ENCODE peak calls at places on chromosome 17, in seven cellular contexts. One of them, this sample, is unnamed.

GRCh38 chr17:50507871-50508572 is at the start of gene MYCBPAP:
- DNase-seq in psoas muscle: peak; percentile 86
- DNase-seq in cardiac fibroblast: peak; percentile 86
- DNase-seq in transverse colon: peak; percentile 89
- DNase-seq in heart left ventricle: peak; percentile 91
- DNase-seq in uterus: peak; percentile 87
- DNase-seq in A549: peak; percentile 81
- DNase-seq in this sample: peak; percentile 31

GRCh38 chr17:8059131-8059530 is 20.3 kb downstream of the ALOX15B start:
- DNase-seq in psoas muscle: no peak
- DNase-seq in cardiac fibroblast: no peak
- DNase-seq in transverse colon: no peak
- DNase-seq in heart left ventricle: no peak
- DNase-seq in uterus: no peak
- DNase-seq in A549: no peak
- DNase-seq in this sample: no peak

GRCh38 chr17:78342438-78343098 is 17.3 kb downstream of the SOCS3 start:
- DNase-seq in psoas muscle: peak; percentile 78
- DNase-seq in cardiac fibroblast: peak; percentile 93
- DNase-seq in transverse colon: no peak
- DNase-seq in heart left ventricle: peak; percentile 75
- DNase-seq in uterus: peak; percentile 85
- DNase-seq in A549: peak; percentile 71
- DNase-seq in this sample: no peak

GRCh38 chr17:83057793-83058477 is 21.5 kb upstream of the METRNL start:
- DNase-seq in psoas muscle: peak; percentile 58
- DNase-seq in cardiac fibroblast: no peak
- DNase-seq in transverse colon: no peak
- DNase-seq in heart left ventricle: peak; percentile 84
- DNase-seq in uterus: peak; percentile 13
- DNase-seq in A549: no peak
- DNase-seq in this sample: no peak

GRCh38 chr17:373616-374225 is 21.1 kb upstream of the RPH3AL start:
- DNase-seq in psoas muscle: peak; percentile 73
- DNase-seq in cardiac fibroblast: no peak
- DNase-seq in transverse colon: no peak
- DNase-seq in heart left ventricle: no peak
- DNase-seq in uterus: no peak
- DNase-seq in A549: no peak
- DNase-seq in this sample: no peak

GRCh38 chr17:82600731-82601446 is 47.4 kb downstream of the WDR45B start:
- DNase-seq in psoas muscle: no peak
- DNase-seq in cardiac fibroblast: no peak
- DNase-seq in transverse colon: no peak
- DNase-seq in heart left ventricle: no peak
- DNase-seq in uterus: no peak
- DNase-seq in A549: no peak
- DNase-seq in this sample: no peak

GRCh38 chr17:50908140-50908859 is 42.1 kb upstream of the TOB1 start:
- DNase-seq in psoas muscle: no peak
- DNase-seq in cardiac fibroblast: no peak
- DNase-seq in transverse colon: no peak
- DNase-seq in heart left ventricle: no peak
- DNase-seq in uterus: no peak
- DNase-seq in A549: no peak
- DNase-seq in this sample: no peak

GRCh38 chr17:69098635-69099034 is 37.9 kb upstream of the ABCA9 start:
- DNase-seq in psoas muscle: no peak
- DNase-seq in cardiac fibroblast: no peak
- DNase-seq in transverse colon: no peak
- DNase-seq in heart left ventricle: no peak
- DNase-seq in uterus: no peak
- DNase-seq in A549: no peak
- DNase-seq in this sample: no peak

GRCh38 chr17:3870871-3871306 is 22.0 kb downstream of the CAMKK1 start:
- DNase-seq in psoas muscle: no peak
- DNase-seq in cardiac fibroblast: peak; percentile 81
- DNase-seq in transverse colon: peak; percentile 34
- DNase-seq in heart left ventricle: no peak
- DNase-seq in uterus: no peak
- DNase-seq in A549: no peak
- DNase-seq in this sample: no peak

GRCh38 chr17:58338907-58339774 is 10.5 kb upstream of the TSPOAP1 start:
- DNase-seq in psoas muscle: no peak
- DNase-seq in cardiac fibroblast: peak; percentile 53
- DNase-seq in transverse colon: peak; percentile 72
- DNase-seq in heart left ventricle: peak; percentile 75
- DNase-seq in uterus: no peak
- DNase-seq in A549: no peak
- DNase-seq in this sample: peak; percentile 82

GRCh38 chr17:35895602-35896001 is 15.4 kb upstream of the CCL5 start:
- DNase-seq in psoas muscle: no peak
- DNase-seq in cardiac fibroblast: peak; percentile 90
- DNase-seq in transverse colon: no peak
- DNase-seq in heart left ventricle: no peak
- DNase-seq in uterus: no peak
- DNase-seq in A549: no peak
- DNase-seq in this sample: no peak

GRCh38 chr17:48181653-48182052 is 74.1 kb downstream of the SNX11 start:
- DNase-seq in psoas muscle: no peak
- DNase-seq in cardiac fibroblast: peak; percentile 36
- DNase-seq in transverse colon: no peak
- DNase-seq in heart left ventricle: no peak
- DNase-seq in uterus: no peak
- DNase-seq in A549: peak; percentile 50
- DNase-seq in this sample: no peak

GRCh38 chr17:72193395-72194106 is 72.7 kb downstream of the SOX9 start:
- DNase-seq in psoas muscle: peak; percentile 38
- DNase-seq in cardiac fibroblast: peak; percentile 78
- DNase-seq in transverse colon: no peak
- DNase-seq in heart left ventricle: peak; percentile 72
- DNase-seq in uterus: no peak
- DNase-seq in A549: no peak
- DNase-seq in this sample: no peak

GRCh38 chr17:76026714-76027158 is 370 bp downstream of the EVPL start:
- DNase-seq in psoas muscle: no peak
- DNase-seq in cardiac fibroblast: no peak
- DNase-seq in transverse colon: no peak
- DNase-seq in heart left ventricle: no peak
- DNase-seq in uterus: no peak
- DNase-seq in A549: no peak
- DNase-seq in this sample: no peak

GRCh38 chr17:38687291-38687690 is 12.5 kb upstream of the EPOP start:
- DNase-seq in psoas muscle: no peak
- DNase-seq in cardiac fibroblast: peak; percentile 57
- DNase-seq in transverse colon: no peak
- DNase-seq in heart left ventricle: no peak
- DNase-seq in uterus: no peak
- DNase-seq in A549: no peak
- DNase-seq in this sample: no peak

GRCh38 chr17:70172449-70172848 is 3.1 kb downstream of the KCNJ2 start:
- DNase-seq in psoas muscle: no peak
- DNase-seq in cardiac fibroblast: no peak
- DNase-seq in transverse colon: no peak
- DNase-seq in heart left ventricle: no peak
- DNase-seq in uterus: no peak
- DNase-seq in A549: no peak
- DNase-seq in this sample: no peak

GRCh38 chr17:64385187-64386083 is 5.2 kb downstream of the PECAM1 start:
- DNase-seq in psoas muscle: peak; percentile 67
- DNase-seq in cardiac fibroblast: peak; percentile 92
- DNase-seq in transverse colon: peak; percentile 48
- DNase-seq in heart left ventricle: peak; percentile 73
- DNase-seq in uterus: peak; percentile 52
- DNase-seq in A549: peak; percentile 53
- DNase-seq in this sample: no peak

GRCh38 chr17:40915199-40915661 is 22.2 kb downstream of the KRT23 start:
- DNase-seq in psoas muscle: no peak
- DNase-seq in cardiac fibroblast: peak; percentile 67
- DNase-seq in transverse colon: no peak
- DNase-seq in heart left ventricle: no peak
- DNase-seq in uterus: no peak
- DNase-seq in A549: peak; percentile 94
- DNase-seq in this sample: no peak

GRCh38 chr17:75848523-75849303 is 4.5 kb upstream of the UNC13D start:
- DNase-seq in psoas muscle: peak; percentile 75
- DNase-seq in cardiac fibroblast: peak; percentile 85
- DNase-seq in transverse colon: peak; percentile 88
- DNase-seq in heart left ventricle: peak; percentile 86
- DNase-seq in uterus: peak; percentile 68
- DNase-seq in A549: peak; percentile 76
- DNase-seq in this sample: no peak

GRCh38 chr17:75654176-75654575 is 12.8 kb downstream of the RECQL5 start:
- DNase-seq in psoas muscle: no peak
- DNase-seq in cardiac fibroblast: no peak
- DNase-seq in transverse colon: no peak
- DNase-seq in heart left ventricle: no peak
- DNase-seq in uterus: no peak
- DNase-seq in A549: no peak
- DNase-seq in this sample: no peak

GRCh38 chr17:77875051-77875780 is 83.3 kb upstream of the TNRC6C start:
- DNase-seq in psoas muscle: no peak
- DNase-seq in cardiac fibroblast: peak; percentile 67
- DNase-seq in transverse colon: no peak
- DNase-seq in heart left ventricle: no peak
- DNase-seq in uterus: no peak
- DNase-seq in A549: no peak
- DNase-seq in this sample: no peak

GRCh38 chr17:29114141-29114540 is 66.1 kb downstream of the MYO18A start:
- DNase-seq in psoas muscle: no peak
- DNase-seq in cardiac fibroblast: no peak
- DNase-seq in transverse colon: no peak
- DNase-seq in heart left ventricle: no peak
- DNase-seq in uterus: no peak
- DNase-seq in A549: no peak
- DNase-seq in this sample: no peak

GRCh38 chr17:29115435-29115834 is 64.8 kb downstream of the MYO18A start:
- DNase-seq in psoas muscle: no peak
- DNase-seq in cardiac fibroblast: no peak
- DNase-seq in transverse colon: no peak
- DNase-seq in heart left ventricle: no peak
- DNase-seq in uterus: no peak
- DNase-seq in A549: no peak
- DNase-seq in this sample: no peak

GRCh38 chr17:29112780-29113295 is 67.4 kb downstream of the MYO18A start:
- DNase-seq in psoas muscle: peak; percentile 84
- DNase-seq in cardiac fibroblast: peak; percentile 67
- DNase-seq in transverse colon: no peak
- DNase-seq in heart left ventricle: no peak
- DNase-seq in uterus: no peak
- DNase-seq in A549: no peak
- DNase-seq in this sample: no peak

GRCh38 chr17:29111816-29112499 is 68.2 kb downstream of the MYO18A start:
- DNase-seq in psoas muscle: peak; percentile 77
- DNase-seq in cardiac fibroblast: peak; percentile 78
- DNase-seq in transverse colon: peak; percentile 68
- DNase-seq in heart left ventricle: peak; percentile 86
- DNase-seq in uterus: peak; percentile 66
- DNase-seq in A549: peak; percentile 73
- DNase-seq in this sample: no peak

DNA sequence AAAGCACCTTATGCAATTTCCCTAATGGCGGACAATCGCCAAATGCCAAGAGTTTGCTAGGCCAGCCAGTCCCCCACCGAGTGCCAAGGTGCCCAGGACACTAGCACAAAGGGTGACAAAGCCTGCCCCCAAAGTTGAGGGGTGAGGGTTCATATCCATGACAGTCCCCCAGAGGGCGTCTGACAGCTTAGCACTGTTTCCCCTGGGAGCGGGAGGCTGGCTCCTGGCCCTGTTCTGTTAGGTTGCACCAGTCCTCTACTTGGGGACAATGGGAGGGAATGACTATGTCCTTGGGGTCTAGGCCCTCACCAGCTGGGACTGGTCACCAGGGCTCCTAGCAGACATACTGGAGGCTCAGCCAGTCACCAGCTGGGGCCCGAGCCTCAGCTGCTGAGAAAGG is 66.9 kb downstream of the MYO18A start:
- DNase-seq in psoas muscle: peak; percentile 56
- DNase-seq in cardiac fibroblast: no peak
- DNase-seq in transverse colon: no peak
- DNase-seq in heart left ventricle: no peak
- DNase-seq in uterus: no peak
- DNase-seq in A549: no peak
- DNase-seq in this sample: no peak
- TF ChIP-seq CTCF in psoas muscle: peak; percentile 8
- TF ChIP-seq CTCF in cardiac fibroblast: no peak
- TF ChIP-seq CTCF in transverse colon: no peak
- TF ChIP-seq CTCF in heart left ventricle: no peak
- TF ChIP-seq CTCF in uterus: no peak
- TF ChIP-seq CTCF in A549: no peak
- TF ChIP-seq CTCF in this sample: peak; percentile 16

GRCh38 chr17:19362293-19363113 is at the start of gene B9D1:
- DNase-seq in psoas muscle: peak; percentile 91
- DNase-seq in cardiac fibroblast: peak; percentile 96
- DNase-seq in transverse colon: peak; percentile 96
- DNase-seq in heart left ventricle: peak; percentile 97
- DNase-seq in uterus: peak; percentile 97
- DNase-seq in A549: peak; percentile 99
- DNase-seq in this sample: peak; percentile 58
- H3K4me3 ChIP-seq in psoas muscle: peak within 1 kb of the TSS; percentile 90
- H3K4me3 ChIP-seq in cardiac fibroblast: peak within 1 kb of the TSS; percentile 76
- H3K4me3 ChIP-seq in transverse colon: peak within 1 kb of the TSS; percentile 68
- H3K4me3 ChIP-seq in heart left ventricle: peak within 1 kb of the TSS; percentile 81
- H3K4me3 ChIP-seq in uterus: peak within 1 kb of the TSS; percentile 82
- H3K4me3 ChIP-seq in A549: peak within 1 kb of the TSS; percentile 82
- H3K4me3 ChIP-seq in this sample: peak within 1 kb of the TSS; percentile 68

DNA sequence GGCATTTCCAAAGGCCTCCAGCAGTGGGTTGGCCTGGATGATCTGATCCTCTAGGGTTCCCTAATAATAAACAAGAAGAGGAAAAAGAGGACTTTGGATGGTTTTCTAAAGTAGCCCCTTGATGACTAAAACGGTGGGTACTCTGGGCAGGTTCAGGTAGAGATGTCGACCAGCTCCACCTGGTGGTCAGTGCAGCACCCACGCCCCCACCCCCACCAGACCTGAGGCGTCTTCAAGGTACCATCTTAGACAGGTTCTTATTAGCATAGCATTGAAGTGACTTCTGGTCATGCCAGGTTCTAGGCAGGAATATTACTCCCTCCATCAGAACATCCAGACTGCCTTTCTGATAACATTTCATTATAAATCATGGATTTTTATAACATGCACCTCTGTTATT is 15.0 kb downstream of the MYH13 start:
- DNase-seq in psoas muscle: no peak
- DNase-seq in cardiac fibroblast: no peak
- DNase-seq in transverse colon: no peak
- DNase-seq in heart left ventricle: no peak
- DNase-seq in uterus: peak; percentile 18
- DNase-seq in A549: peak; percentile 51
- DNase-seq in this sample: no peak
- TF ChIP-seq CTCF in psoas muscle: peak; percentile 36
- TF ChIP-seq CTCF in cardiac fibroblast: peak; percentile 42
- TF ChIP-seq CTCF in transverse colon: peak; percentile 35
- TF ChIP-seq CTCF in heart left ventricle: no peak
- TF ChIP-seq CTCF in uterus: peak; percentile 12
- TF ChIP-seq CTCF in A549: peak; percentile 43
- TF ChIP-seq CTCF in this sample: peak; percentile 76

DNA sequence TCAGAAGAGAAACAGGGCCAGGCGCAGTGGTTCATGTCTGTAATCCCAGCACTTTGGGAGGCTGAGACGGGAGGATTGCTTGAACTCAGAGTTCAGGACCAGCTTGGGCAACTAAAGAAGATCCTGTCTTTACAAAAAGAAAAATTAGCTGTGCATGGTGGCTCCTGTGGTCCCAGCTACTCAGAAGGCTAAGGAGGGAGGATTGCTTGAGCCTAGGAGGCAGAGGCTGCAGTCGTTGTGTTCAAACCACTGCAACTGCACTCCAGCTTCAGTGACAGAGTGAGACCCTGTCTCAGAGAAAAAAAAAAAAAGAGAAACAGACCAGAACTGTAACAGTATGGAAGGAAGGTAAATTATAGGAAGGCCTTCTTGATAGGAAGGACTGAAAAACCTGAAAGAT is 10.3 kb downstream of the ARL4D start:
- DNase-seq in psoas muscle: no peak
- DNase-seq in cardiac fibroblast: no peak
- DNase-seq in transverse colon: no peak
- DNase-seq in heart left ventricle: no peak
- DNase-seq in uterus: no peak
- DNase-seq in A549: no peak
- DNase-seq in this sample: no peak
- H3K4me3 ChIP-seq in psoas muscle: no peak overlapping the region
- H3K4me3 ChIP-seq in cardiac fibroblast: no peak overlapping the region
- H3K4me3 ChIP-seq in transverse colon: no peak overlapping the region
- H3K4me3 ChIP-seq in heart left ventricle: no peak overlapping the region
- H3K4me3 ChIP-seq in uterus: no peak overlapping the region
- H3K4me3 ChIP-seq in A549: no peak overlapping the region
- H3K4me3 ChIP-seq in this sample: no peak overlapping the region

This sample was measured in GM12864.